ENCODE peak calls at places on chromosomes 7 and 10, in six cellular contexts. Q is Peyer's patch, R is stomach, Z is RWPE2, N is endodermal cell, U is hepatocyte. G is an unnamed sample.

GRCh38 chr10:58385784-58386112 is 538 bp downstream of the TFAM start:
- DNase-seq in Q (peak; percentile 22), R (peak; percentile 35), Z (no peak), N (peak; percentile 78), U (peak; percentile 65), G (peak; percentile 62)

GRCh38 chr10:21285742-21286311 is 239.7 kb downstream of the SKIDA1 start:
- DNase-seq in Q (no peak), R (no peak), Z (no peak), N (no peak), U (no peak), G (no peak)

GRCh38 chr7:63067897-63068585 is 930.6 kb upstream of the ZNF722 start:
- DNase-seq in Q (no peak), R (no peak), Z (no peak), N (no peak), U (no peak), G (no peak)

GRCh38 chr7:24216576-24217116 is 67.3 kb upstream of the NPY start:
- DNase-seq in Q (no peak), R (no peak), Z (no peak), N (no peak), U (peak; percentile 42), G (no peak)

GRCh38 chr10:86757110-86757790 is 831 bp downstream of the BMPR1A start:
- DNase-seq in Q (peak; percentile 23), R (peak; percentile 31), Z (no peak), N (peak; percentile 65), U (peak; percentile 67), G (peak; percentile 45)

GRCh38 chr7:92766461-92767003 is 69.8 kb downstream of the CDK6 start:
- DNase-seq in Q (no peak), R (no peak), Z (no peak), N (no peak), U (peak; percentile 56), G (no peak)

GRCh38 chr7:102917436-102918353 is 4.9 kb downstream of the LRRC17 start:
- DNase-seq in Q (no peak), R (no peak), Z (no peak), N (no peak), U (no peak), G (no peak)

GRCh38 chr7:93980744-93981479 is 23.2 kb downstream of the BET1 start:
- DNase-seq in Q (no peak), R (no peak), Z (no peak), N (no peak), U (no peak), G (no peak)

GRCh38 chr10:18658301-18658991 is 785 bp upstream of the ARL5B start:
- DNase-seq in Q (no peak), R (no peak), Z (no peak), N (no peak), U (peak; percentile 40), G (no peak)

GRCh38 chr10:112526906-112527305 is 79.9 kb downstream of the VTI1A start:
- DNase-seq in Q (no peak), R (no peak), Z (no peak), N (peak; percentile 64), U (no peak), G (no peak)

GRCh38 chr7:158355456-158356065 is 232.1 kb downstream of the PTPRN2 start:
- DNase-seq in Q (no peak), R (no peak), Z (no peak), N (peak; percentile 81), U (no peak), G (peak; percentile 20)

GRCh38 chr7:966291-967069 is 8.9 kb downstream of the COX19 start:
- DNase-seq in Q (no peak), R (no peak), Z (no peak), N (no peak), U (no peak), G (no peak)

GRCh38 chr10:109835257-109835656 is 88.1 kb downstream of the XPNPEP1 start:
- DNase-seq in Q (no peak), R (no peak), Z (no peak), N (no peak), U (no peak), G (no peak)

GRCh38 chr7:107563072-107563760 is 504 bp downstream of the COG5 start:
- DNase-seq in Q (peak; percentile 56), R (peak; percentile 62), Z (peak; percentile 64), N (no peak), U (no peak), G (no peak)

GRCh38 chr10:43272030-43272429 is 5.2 kb upstream of the RASGEF1A start:
- DNase-seq in Q (no peak), R (no peak), Z (no peak), N (no peak), U (no peak), G (no peak)

GRCh38 chr7:92836489-92837213 is at the start of gene CDK6:
- DNase-seq in Q (peak; percentile 63), R (peak; percentile 71), Z (peak; percentile 83), N (peak; percentile 87), U (peak; percentile 85), G (peak; percentile 77)

GRCh38 chr7:111865430-111865829 is 303.1 kb upstream of the IMMP2L start:
- DNase-seq in Q (no peak), R (no peak), Z (no peak), N (no peak), U (no peak), G (no peak)

GRCh38 chr7:118232837-118233236 is 8.3 kb downstream of the ANKRD7 start:
- DNase-seq in Q (no peak), R (no peak), Z (no peak), N (no peak), U (no peak), G (no peak)

GRCh38 chr10:29923416-29923970 is 135.9 kb downstream of the JCAD start:
- DNase-seq in Q (no peak), R (no peak), Z (no peak), N (no peak), U (no peak), G (no peak)

GRCh38 chr7:38833329-38833728 is 75.7 kb downstream of the VPS41 start:
- DNase-seq in Q (no peak), R (no peak), Z (no peak), N (no peak), U (no peak), G (no peak)

GRCh38 chr7:14834456-14834855 is 68.1 kb downstream of the DGKB start:
- DNase-seq in Q (no peak), R (no peak), Z (no peak), N (no peak), U (no peak), G (no peak)

GRCh38 chr7:99314504-99314903 is 11.2 kb upstream of the ARPC1A start:
- DNase-seq in Q (no peak), R (peak; percentile 41), Z (no peak), N (no peak), U (no peak), G (no peak)

GRCh38 chr7:41053830-41054229 is 649.1 kb downstream of the INHBA start:
- DNase-seq in Q (no peak), R (no peak), Z (no peak), N (no peak), U (no peak), G (no peak)

GRCh38 chr7:93430917-93431588 is 143.5 kb downstream of the CALCR start:
- DNase-seq in Q (peak; percentile 24), R (no peak), Z (no peak), N (no peak), U (no peak), G (no peak)

GRCh38 chr10:74153123-74153522 is 2.1 kb downstream of the ADK start:
- DNase-seq in Q (no peak), R (no peak), Z (no peak), N (no peak), U (no peak), G (no peak)

DNA sequence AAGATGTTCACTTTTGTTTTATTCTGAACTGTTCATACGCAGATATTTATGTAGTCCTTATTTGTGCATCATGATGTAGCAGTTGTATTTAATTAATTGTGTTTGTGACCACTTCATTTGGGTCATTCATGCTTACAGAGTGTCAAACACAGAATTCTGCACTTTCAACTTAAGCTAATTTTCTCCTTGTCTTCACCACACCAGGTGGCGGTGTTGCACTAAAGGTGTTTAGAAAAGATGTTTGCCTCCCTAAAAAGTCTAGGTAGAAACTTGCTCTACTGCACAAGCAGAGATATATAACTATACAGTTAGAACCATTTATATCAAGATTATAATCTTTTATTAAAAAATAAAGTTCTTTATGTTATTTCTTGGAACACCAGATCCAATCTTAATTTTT is 1.3 kb upstream of the TAS2R38 start:
- DNase-seq in Q (no peak), R (peak; percentile 46), Z (no peak), N (peak; percentile 72), U (peak; percentile 44), G (peak; percentile 10)
- TF ChIP-seq CTCF in Q (peak; percentile 33), R (peak; percentile 42), Z (peak; percentile 76), N (peak; percentile 82), U (peak; percentile 54), G (peak; percentile 39)

GRCh38 chr10:26156019-26156418 is 60.6 kb upstream of the GAD2 start:
- DNase-seq in Q (no peak), R (no peak), Z (no peak), N (no peak), U (no peak), G (no peak)

DNA sequence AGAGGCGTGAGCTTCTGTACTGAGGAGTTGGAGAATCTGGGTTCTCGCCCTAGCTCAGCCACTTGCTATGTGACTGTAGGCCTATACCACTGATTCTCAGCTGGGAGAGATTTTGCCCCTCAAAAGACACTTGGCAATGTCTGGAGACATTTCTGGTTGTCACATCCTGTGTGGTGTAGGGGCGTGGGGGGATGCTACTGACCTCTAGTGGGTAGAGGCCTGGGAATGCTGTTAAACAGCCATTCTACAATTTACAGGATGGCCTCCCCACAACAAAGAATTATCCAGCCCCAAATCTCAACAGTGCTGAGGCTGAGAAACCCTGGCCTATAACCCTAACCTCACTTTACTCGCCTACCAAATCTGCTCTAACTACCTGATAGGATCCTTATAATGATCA is 58.8 kb upstream of the GAD2 start:
- DNase-seq in Q (no peak), R (no peak), Z (no peak), N (peak; percentile 63), U (no peak), G (no peak)
- TF ChIP-seq CTCF in Q (no peak), R (no peak), Z (no peak), N (peak; percentile 64), U (no peak), G (no peak)

GRCh38 chr10:130801784-130802183 is 509.7 kb downstream of the TCERG1L start:
- DNase-seq in Q (no peak), R (no peak), Z (no peak), N (no peak), U (no peak), G (no peak)
- TF ChIP-seq CTCF in Q (no peak), R (no peak), Z (no peak), N (no peak), U (no peak), G (no peak)

GRCh38 chr7:128112018-128112780 is 81.0 kb upstream of the LRRC4 start:
- DNase-seq in Q (no peak), R (no peak), Z (no peak), N (no peak), U (no peak), G (no peak)
- TF ChIP-seq CTCF in Q (no peak), R (no peak), Z (no peak), N (no peak), U (no peak), G (no peak)

G was measured in nephron progenitor cell.